ENCODE peak calls at places on chromosomes 1 and 21, in five cellular contexts. P is esophagus squamous epithelium, X is heart right ventricle, R is IMR-90, W is brain microvascular endothelial cell. V is an unnamed sample.

GRCh38 chr1:72693899-72694298 is 411.6 kb upstream of the NEGR1 start:
- DNase-seq in X (no peak), R (no peak), P (no peak), W (no peak), V (no peak)

GRCh38 chr1:37317870-37318431 is 156.4 kb upstream of the ZC3H12A start:
- DNase-seq in P (no peak), R (no peak), X (no peak), W (no peak), V (no peak)

GRCh38 chr1:10733474-10733873 is 63.0 kb downstream of the CASZ1 start:
- DNase-seq in W (no peak), X (no peak), R (no peak), P (no peak), V (no peak)

GRCh38 chr21:38712076-38712475 is 93.7 kb upstream of the ETS2 start:
- DNase-seq in P (no peak), X (no peak), R (peak; percentile 27), W (peak; percentile 23), V (no peak)

GRCh38 chr1:178875936-178876335 is 5.1 kb upstream of the ANGPTL1 start:
- DNase-seq in P (no peak), W (no peak), R (no peak), X (no peak), V (no peak)

GRCh38 chr1:92483442-92484170 is 3.1 kb downstream of the GFI1 start:
- DNase-seq in X (peak; percentile 17), P (no peak), W (no peak), R (no peak), V (no peak)

GRCh38 chr1:21613072-21613867 is 55.9 kb downstream of the RAP1GAP start:
- DNase-seq in P (no peak), W (no peak), X (no peak), R (no peak), V (no peak)

GRCh38 chr1:208225954-208226937 is 17.9 kb downstream of the PLXNA2 start:
- DNase-seq in R (no peak), P (no peak), X (no peak), W (no peak), V (no peak)

GRCh38 chr1:178628637-178629548 is 96.2 kb upstream of the RALGPS2 start:
- DNase-seq in R (peak; percentile 83), W (peak; percentile 47), X (no peak), P (no peak), V (no peak)

DNA sequence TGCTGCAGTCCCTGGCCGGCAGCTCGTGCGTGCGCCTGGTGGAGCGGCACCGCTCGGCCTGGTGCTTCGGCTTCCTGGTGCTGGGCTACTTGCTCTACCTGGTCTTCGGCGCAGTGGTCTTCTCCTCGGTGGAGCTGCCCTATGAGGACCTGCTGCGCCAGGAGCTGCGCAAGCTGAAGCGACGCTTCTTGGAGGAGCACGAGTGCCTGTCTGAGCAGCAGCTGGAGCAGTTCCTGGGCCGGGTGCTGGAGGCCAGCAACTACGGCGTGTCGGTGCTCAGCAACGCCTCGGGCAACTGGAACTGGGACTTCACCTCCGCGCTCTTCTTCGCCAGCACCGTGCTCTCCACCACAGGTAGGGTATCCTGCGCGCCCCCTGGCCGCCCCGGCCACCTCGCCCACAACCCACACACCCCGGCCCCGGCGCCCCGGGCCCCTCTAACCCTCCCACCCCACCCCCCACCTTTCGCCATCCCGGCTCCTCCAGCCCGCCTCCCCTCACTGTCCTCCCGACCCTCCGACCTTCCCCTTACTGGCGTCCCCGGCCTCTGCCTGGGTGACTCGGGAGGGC is 352 bp downstream of the KCNK1 start:
- DNase-seq in X (peak; percentile 31), P (no peak), W (no peak), R (peak; percentile 19), V (no peak)
- H3K27me3 ChIP-seq in X (peaks cover 30% of the 10 kb centered on the region), P (no peaks in the 10 kb centered on the region), W (peaks cover 6% of the 10 kb centered on the region), R (no peaks in the 10 kb centered on the region), V (peaks cover 35% of the 10 kb centered on the region)

GRCh38 chr1:30380625-30380984 is 342.8 kb downstream of the MATN1 start:
- DNase-seq in R (no peak), P (no peak), X (no peak), W (no peak), V (no peak)
- TF ChIP-seq CTCF in R (no peak), P (no peak), X (no peak), W (no peak), V (no peak)

GRCh38 chr1:63038586-63038985 is 254.7 kb downstream of the ATG4C start:
- DNase-seq in X (no peak), R (no peak), W (no peak), P (no peak), V (no peak)
- H3K27me3 ChIP-seq in X (no peaks in the 10 kb centered on the region), R (no peaks in the 10 kb centered on the region), W (no peaks in the 10 kb centered on the region), P (no peaks in the 10 kb centered on the region), V (no peaks in the 10 kb centered on the region)

GRCh38 chr1:12516741-12517140 is 101.3 kb downstream of the DHRS3 start:
- DNase-seq in R (no peak), P (no peak), X (no peak), W (no peak), V (no peak)
- TF ChIP-seq CTCF in R (no peak), P (no peak), X (no peak), W (no peak), V (no peak)

DNA sequence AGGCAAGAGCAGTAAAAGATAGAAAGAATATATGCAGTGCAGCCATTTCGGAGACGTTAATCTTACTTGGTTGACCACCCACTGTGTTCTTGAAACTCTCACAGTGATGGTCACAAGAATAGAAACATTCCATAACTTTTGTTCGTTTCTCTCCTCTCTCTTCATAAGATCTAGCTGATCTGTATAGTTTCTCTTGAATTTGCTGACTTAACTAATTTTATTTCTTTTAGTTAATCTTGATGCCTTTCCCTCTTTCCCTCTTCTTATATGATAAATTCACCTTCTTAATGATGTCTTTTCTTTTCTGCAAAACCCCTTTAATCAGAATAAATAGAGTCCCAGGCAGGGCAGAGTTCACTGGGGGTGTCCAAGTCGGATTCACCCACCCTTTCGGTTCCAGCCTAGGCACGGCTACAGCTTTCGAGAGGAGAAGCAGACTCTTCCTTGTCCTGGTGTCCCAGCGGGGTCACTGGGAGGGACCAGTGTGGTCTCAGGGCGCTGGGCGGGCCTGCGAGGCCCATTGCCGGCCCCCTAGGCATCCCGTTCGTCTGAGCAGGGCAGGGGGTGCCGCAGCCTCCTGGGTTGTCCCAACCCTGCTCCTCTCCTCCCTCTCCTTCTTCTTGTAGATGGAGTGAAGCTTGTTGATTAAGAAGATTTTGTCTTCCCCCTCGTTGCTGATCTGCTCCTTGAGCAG is 39.8 kb downstream of the ZNF691 start:
- DNase-seq in X (no peak), P (no peak), R (no peak), W (no peak), V (no peak)
- H3K27me3 ChIP-seq in X (peaks cover 3% of the 10 kb centered on the region), P (no peaks in the 10 kb centered on the region), R (no peaks in the 10 kb centered on the region), W (no peaks in the 10 kb centered on the region), V (no peaks in the 10 kb centered on the region)

GRCh38 chr1:225470691-225471452 is 43.0 kb upstream of the LBR start:
- DNase-seq in W (no peak), X (no peak), P (no peak), R (no peak), V (no peak)
- TF ChIP-seq CTCF in W (no peak), X (no peak), P (no peak), R (no peak), V (no peak)

GRCh38 chr1:99571092-99571734 is 74.7 kb upstream of the PALMD start:
- DNase-seq in P (no peak), X (no peak), R (no peak), W (no peak), V (no peak)
- H3K27me3 ChIP-seq in P (no peaks in the 10 kb centered on the region), X (no peaks in the 10 kb centered on the region), R (no peaks in the 10 kb centered on the region), W (no peaks in the 10 kb centered on the region), V (no peaks in the 10 kb centered on the region)

GRCh38 chr1:24763671-24764070 is 18.4 kb downstream of the CLIC4 start:
- DNase-seq in W (no peak), R (no peak), P (no peak), X (no peak), V (no peak)

GRCh38 chr1:24764848-24765247 is 19.6 kb downstream of the CLIC4 start:
- DNase-seq in P (no peak), R (no peak), W (no peak), X (no peak), V (no peak)

GRCh38 chr1:24762133-24762676 is 17.0 kb downstream of the CLIC4 start:
- DNase-seq in W (no peak), X (no peak), P (no peak), R (peak; percentile 75), V (no peak)

GRCh38 chr1:24765308-24765988 is 20.2 kb downstream of the CLIC4 start:
- DNase-seq in P (no peak), R (peak; percentile 60), W (peak; percentile 49), X (no peak), V (no peak)

DNA sequence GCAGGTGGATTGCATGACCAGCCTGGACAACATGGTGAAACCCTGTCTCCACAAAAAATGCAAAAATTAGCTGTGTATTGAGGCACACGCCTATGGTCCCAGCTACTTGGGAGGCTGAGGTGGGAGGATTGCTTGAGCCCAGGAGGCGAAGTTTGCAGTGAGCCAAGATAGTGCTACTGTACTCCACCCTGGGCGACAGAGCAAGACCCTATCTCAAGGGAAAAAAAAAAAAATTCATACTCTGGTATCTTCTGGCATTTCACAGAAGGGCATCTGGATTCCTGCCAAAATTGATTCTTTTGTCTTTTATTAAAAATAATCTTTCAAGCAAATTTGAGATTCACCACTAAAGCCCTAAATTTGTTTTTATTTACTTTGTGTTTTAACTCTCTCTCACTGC is 19.2 kb downstream of the CLIC4 start:
- DNase-seq in X (no peak), W (no peak), R (no peak), P (no peak), V (no peak)
- TF ChIP-seq CTCF in X (no peak), W (no peak), R (no peak), P (no peak), V (no peak)

DNA sequence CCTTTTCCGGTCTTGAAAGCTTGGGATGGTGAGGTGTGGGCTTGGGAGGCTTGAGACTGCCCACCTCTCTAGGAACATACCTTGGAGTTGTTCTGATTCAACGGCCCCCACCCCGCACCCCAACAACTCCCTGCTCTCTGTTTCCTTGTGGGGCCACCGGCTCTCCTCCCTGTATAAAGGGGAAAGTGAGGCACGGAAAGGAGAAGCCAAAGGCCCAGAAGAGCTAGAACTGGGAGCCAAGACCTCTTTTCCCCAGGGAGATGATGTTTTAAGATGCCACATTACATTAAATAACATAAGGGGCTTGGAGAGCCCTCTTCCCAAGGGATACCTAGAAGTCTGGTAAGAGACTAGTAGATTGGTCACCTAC is 1.2 kb upstream of the DLGAP3 start:
- DNase-seq in W (no peak), R (no peak), X (no peak), P (no peak), V (no peak)
- H3K27me3 ChIP-seq in W (peaks cover 27% of the 10 kb centered on the region), R (peaks cover 55% of the 10 kb centered on the region), X (peaks cover 56% of the 10 kb centered on the region), P (peaks cover 29% of the 10 kb centered on the region), V (peaks cover 4% of the 10 kb centered on the region)

DNA sequence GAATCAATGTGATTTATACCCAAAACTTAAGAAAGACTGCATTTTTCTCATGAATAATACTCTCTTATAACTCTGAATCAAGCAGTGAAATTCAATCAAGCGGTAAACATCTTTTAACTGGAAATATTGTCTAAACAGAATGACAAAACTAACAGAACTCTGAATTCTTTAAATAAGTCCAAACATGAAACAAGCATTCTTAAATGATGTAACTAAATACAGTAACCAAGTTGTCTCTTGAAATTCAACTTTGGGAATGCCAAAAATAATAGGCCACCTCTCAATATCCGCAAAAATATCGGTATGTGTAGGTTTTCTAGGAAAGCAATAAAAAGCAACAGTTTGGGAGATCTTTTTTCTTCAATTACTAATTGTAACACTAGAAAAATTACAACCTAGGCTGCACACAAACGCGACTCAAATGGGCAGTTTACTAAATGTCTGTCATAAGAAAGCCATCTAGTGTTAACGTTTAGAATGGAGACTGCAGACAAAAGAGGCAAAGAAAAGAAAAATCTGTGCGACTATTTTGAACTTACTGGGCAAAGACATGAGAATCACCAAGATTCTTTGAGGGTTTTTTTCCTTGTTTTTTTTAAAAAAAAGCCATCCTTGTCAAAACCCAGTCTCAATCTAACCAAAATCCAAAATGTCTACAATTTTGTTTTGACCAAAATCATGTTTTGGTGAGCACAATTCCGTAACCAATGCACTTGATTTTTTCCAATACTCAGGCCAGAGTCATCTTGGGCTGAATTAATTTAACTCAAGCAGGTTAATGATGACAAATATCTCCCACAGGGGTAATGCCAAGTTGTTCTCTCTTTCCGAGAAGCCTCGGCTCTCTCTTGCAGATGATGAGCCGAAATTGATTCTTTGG is 1.4 kb downstream of the SIPA1L2 start:
- DNase-seq in X (no peak), R (peak; percentile 52), P (no peak), W (no peak), V (no peak)
- TF ChIP-seq CTCF in X (peak; percentile 42), R (peak; percentile 38), P (peak; percentile 41), W (peak; percentile 38), V (peak; percentile 58)

V was measured in BE2C.